ENCODE peak calls at places on chromosome 6, in ten cellular contexts. N, L, T, A, D, E, W, U, G and Q are unnamed samples.

GRCh38 chr6:65000815-65001214 is 706.2 kb downstream of the EYS start:
- DNase-seq in N (no peak), L (no peak), T (no peak), A (no peak), D (no peak), E (no peak), W (no peak), U (no peak), G (no peak), Q (no peak)

GRCh38 chr6:110422444-110422822 is 7.1 kb upstream of the DDO start:
- DNase-seq in N (no peak), L (no peak), T (no peak), A (no peak), D (no peak), E (no peak), W (no peak), U (no peak), G (no peak), Q (no peak)

GRCh38 chr6:31010393-31011060 is at the start of gene MUC22:
- DNase-seq in N (no peak), L (peak), T (no peak), A (no peak), D (no peak), E (no peak), W (no peak), U (no peak), G (peak), Q (no peak)

GRCh38 chr6:157456524-157456829 is 75.5 kb downstream of the ZDHHC14 start:
- DNase-seq in N (no peak), L (no peak), T (no peak), A (no peak), D (no peak), E (no peak), W (no peak), U (no peak), G (no peak), Q (no peak)

GRCh38 chr6:51893356-51893755 is 194.1 kb downstream of the PKHD1 start:
- DNase-seq in N (no peak), L (no peak), T (no peak), A (no peak), D (no peak), E (no peak), W (no peak), U (no peak), G (no peak), Q (no peak)

GRCh38 chr6:21856096-21856825 is 262.7 kb downstream of the SOX4 start:
- DNase-seq in N (no peak), L (peak), T (no peak), A (no peak), D (no peak), E (no peak), W (no peak), U (no peak), G (no peak), Q (no peak)

GRCh38 chr6:166411271-166411670 is 28.5 kb upstream of the MPC1 start:
- DNase-seq in N (no peak), L (no peak), T (no peak), A (no peak), D (no peak), E (no peak), W (no peak), U (no peak), G (no peak), Q (no peak)

GRCh38 chr6:163405412-163406309 is 8.9 kb upstream of the QKI start:
- DNase-seq in N (peak), L (no peak), T (peak), A (no peak), D (no peak), E (peak), W (peak), U (peak), G (peak), Q (peak)

GRCh38 chr6:116268589-116269293 is 11.0 kb downstream of the TSPYL1 start:
- DNase-seq in N (no peak), L (peak), T (no peak), A (no peak), D (peak), E (no peak), W (no peak), U (no peak), G (no peak), Q (no peak)

GRCh38 chr6:19121516-19121915 is 715.7 kb upstream of the ID4 start:
- DNase-seq in N (no peak), L (no peak), T (no peak), A (no peak), D (no peak), E (no peak), W (no peak), U (no peak), G (no peak), Q (no peak)

GRCh38 chr6:90978046-90978445 is 391.2 kb upstream of the MAP3K7 start:
- DNase-seq in N (no peak), L (no peak), T (no peak), A (no peak), D (no peak), E (no peak), W (no peak), U (no peak), G (no peak), Q (no peak)

GRCh38 chr6:159108438-159108985 is 60.7 kb upstream of the FNDC1 start:
- DNase-seq in N (no peak), L (no peak), T (no peak), A (no peak), D (no peak), E (no peak), W (no peak), U (no peak), G (no peak), Q (no peak)
- H3K4me3 ChIP-seq in N (no peak), L (no peak), T (no peak), A (no peak), D (no peak), E (no peak), W (no peak), U (no peak), G (no peak), Q (no peak)

GRCh38 chr6:36492621-36493020 is 49.8 kb downstream of the KCTD20 start:
- DNase-seq in N (no peak), L (no peak), T (no peak), A (no peak), D (no peak), E (no peak), W (no peak), U (no peak), G (no peak), Q (no peak)
- H3K27ac ChIP-seq in N (no peak), L (no peak), T (no peak), A (no peak), D (no peak), E (no peak), W (no peak), U (no peak), G (peak), Q (no peak)

GRCh38 chr6:125749112-125749863 is at the start of gene HEY2:
- DNase-seq in N (peak), L (peak), T (peak), A (peak), D (peak), E (peak), W (peak), U (peak), G (peak), Q (peak)
- TF ChIP-seq POLR2A in N (peak), L (no peak), T (no peak), A (peak), D (no peak), E (no peak), W (peak), U (peak), G (peak), Q (peak)

GRCh38 chr6:89482136-89482535 is 49.2 kb downstream of the ANKRD6 start:
- DNase-seq in N (no peak), L (no peak), T (no peak), A (no peak), D (no peak), E (no peak), W (no peak), U (no peak), G (no peak), Q (no peak)
- H3K4me3 ChIP-seq in N (no peak), L (no peak), T (no peak), A (no peak), D (no peak), E (no peak), W (no peak), U (no peak), G (no peak), Q (no peak)

GRCh38 chr6:161228096-161228495 is 45.8 kb downstream of the AGPAT4 start:
- DNase-seq in N (no peak), L (no peak), T (no peak), A (no peak), D (no peak), E (no peak), W (no peak), U (peak), G (no peak), Q (no peak)
- H3K27ac ChIP-seq in N (peak), L (no peak), T (no peak), A (peak), D (peak), E (no peak), W (no peak), U (peak), G (peak), Q (no peak)

GRCh38 chr6:2221724-2222274 is 23.6 kb downstream of the GMDS start:
- DNase-seq in N (no peak), L (no peak), T (no peak), A (no peak), D (no peak), E (no peak), W (no peak), U (no peak), G (no peak), Q (no peak)
- TF ChIP-seq POLR2A in N (no peak), L (no peak), T (no peak), A (no peak), D (no peak), E (no peak), W (no peak), U (no peak), G (no peak), Q (no peak)

DNA sequence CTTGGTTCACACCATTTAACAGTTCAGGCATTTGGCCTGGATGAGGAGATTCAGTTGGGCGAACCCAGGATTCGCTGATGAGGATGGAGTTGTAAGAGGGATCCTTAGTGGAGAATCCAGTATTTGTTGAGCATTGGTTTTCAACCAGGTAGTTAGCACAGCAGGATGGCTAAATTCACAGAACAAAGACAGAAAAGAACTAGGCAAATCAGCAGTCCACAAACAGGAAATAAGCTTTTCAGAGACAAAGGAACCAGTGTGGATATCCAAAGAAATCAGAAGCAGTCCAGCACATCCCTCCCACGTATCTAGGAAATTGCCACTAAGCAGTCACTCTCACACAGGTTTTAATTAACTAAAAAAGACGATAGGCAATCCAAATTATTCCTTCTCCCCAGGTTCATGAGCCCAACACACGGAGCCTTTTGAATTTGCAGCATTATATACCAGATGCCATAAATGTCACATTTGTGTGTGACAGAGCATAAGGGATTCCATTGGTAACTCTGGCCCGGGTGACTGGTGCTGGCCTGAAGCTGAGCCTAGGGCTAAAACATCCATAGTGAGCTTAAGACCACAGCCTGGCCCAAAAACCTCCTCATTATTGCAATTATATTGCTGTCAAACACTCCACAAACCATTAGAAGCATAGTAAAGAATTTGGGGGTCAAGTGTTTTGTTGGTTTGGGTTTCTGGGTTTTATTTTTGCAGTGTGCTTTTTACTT is 131.5 kb downstream of the SOBP start:
- DNase-seq in N (no peak), L (no peak), T (no peak), A (no peak), D (no peak), E (no peak), W (no peak), U (no peak), G (no peak), Q (no peak)
- H3K4me3 ChIP-seq in N (no peak), L (no peak), T (no peak), A (no peak), D (no peak), E (no peak), W (no peak), U (no peak), G (no peak), Q (no peak)

DNA sequence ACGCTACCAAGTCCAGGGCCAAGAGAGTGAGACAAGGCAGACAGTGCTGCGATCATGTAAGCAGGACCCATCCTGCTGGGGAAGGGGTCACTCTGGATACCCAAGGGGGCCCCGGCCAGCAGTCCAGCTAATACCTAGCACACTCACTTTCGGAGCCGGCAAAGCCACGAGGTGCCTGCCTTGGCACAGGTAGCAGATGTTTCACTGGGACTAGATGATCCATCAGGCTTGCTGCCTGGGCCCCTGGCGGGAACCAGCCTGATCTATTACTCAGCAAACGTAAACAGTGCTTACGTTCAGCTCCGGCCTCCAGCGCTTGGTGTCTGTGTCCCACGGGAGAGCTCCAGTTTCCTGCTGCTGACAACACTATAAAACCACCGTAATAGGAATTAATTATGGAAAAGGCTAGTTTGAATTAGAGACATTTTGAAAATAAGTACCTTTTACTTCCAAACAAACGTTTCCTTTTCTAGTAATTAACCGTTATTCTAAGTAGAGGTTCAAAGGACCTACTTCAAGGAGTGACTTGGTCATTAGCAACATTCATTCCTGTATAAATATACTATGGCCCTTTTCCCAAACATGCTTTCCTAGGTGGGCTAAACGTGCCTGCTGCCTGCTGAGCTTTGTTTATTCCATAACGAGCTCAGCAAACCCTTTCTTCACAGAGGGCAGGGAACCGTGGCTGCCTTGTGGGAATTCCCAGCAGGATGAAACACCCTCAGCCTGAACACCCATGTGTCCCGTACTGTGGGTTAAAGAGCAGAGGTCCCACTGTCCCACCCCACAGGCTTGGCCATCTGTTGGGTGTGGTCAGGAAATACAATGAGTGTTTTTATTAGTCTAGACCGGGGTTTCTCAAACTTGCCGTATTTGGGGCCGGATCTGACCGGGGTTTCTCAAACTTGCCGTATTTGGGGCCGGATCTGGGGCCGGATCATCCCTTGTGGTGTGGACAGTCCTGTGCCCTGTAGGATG is 18.4 kb downstream of the SLC22A23 start:
- DNase-seq in N (peak), L (peak), T (no peak), A (no peak), D (no peak), E (no peak), W (no peak), U (no peak), G (no peak), Q (no peak)
- H3K27ac ChIP-seq in N (peak), L (peak), T (no peak), A (no peak), D (no peak), E (no peak), W (no peak), U (no peak), G (no peak), Q (no peak)

DNA sequence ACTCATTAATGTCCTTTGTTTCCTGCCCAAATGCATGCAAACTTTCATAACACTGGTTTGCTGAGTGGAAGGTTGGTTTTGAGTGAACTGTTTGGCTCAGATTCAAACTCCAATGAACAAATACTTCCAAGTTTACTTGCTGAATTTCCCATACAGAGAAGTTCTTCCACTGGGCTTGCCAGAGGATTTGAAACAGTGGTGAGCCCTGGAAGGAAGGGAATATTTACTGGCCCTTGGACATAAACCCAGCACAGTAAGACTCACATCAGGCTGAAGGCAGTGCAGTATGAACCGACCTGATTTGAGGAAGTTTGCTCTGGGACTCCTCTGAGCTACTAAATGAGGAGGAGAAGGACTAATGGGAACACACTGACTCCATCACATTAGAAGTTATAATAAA is 3.8 kb downstream of the TRAF3IP2 start:
- DNase-seq in N (peak), L (peak), T (peak), A (no peak), D (no peak), E (no peak), W (no peak), U (peak), G (peak), Q (peak)
- TF ChIP-seq POLR2A in N (no peak), L (no peak), T (peak), A (no peak), D (no peak), E (no peak), W (no peak), U (peak), G (no peak), Q (peak)

GRCh38 chr6:42502990-42503389 is 51.3 kb upstream of the TRERF1 start:
- DNase-seq in N (no peak), L (no peak), T (no peak), A (no peak), D (no peak), E (no peak), W (no peak), U (no peak), G (no peak), Q (no peak)

GRCh38 chr6:42503894-42504293 is 52.2 kb upstream of the TRERF1 start:
- DNase-seq in N (no peak), L (no peak), T (no peak), A (no peak), D (no peak), E (no peak), W (no peak), U (no peak), G (no peak), Q (no peak)

GRCh38 chr6:42498473-42499128 is 46.9 kb upstream of the TRERF1 start:
- DNase-seq in N (no peak), L (no peak), T (no peak), A (no peak), D (no peak), E (no peak), W (no peak), U (no peak), G (no peak), Q (peak)

GRCh38 chr6:42505377-42505702 is 53.6 kb upstream of the TRERF1 start:
- DNase-seq in N (no peak), L (peak), T (no peak), A (no peak), D (no peak), E (no peak), W (no peak), U (no peak), G (no peak), Q (no peak)

DNA sequence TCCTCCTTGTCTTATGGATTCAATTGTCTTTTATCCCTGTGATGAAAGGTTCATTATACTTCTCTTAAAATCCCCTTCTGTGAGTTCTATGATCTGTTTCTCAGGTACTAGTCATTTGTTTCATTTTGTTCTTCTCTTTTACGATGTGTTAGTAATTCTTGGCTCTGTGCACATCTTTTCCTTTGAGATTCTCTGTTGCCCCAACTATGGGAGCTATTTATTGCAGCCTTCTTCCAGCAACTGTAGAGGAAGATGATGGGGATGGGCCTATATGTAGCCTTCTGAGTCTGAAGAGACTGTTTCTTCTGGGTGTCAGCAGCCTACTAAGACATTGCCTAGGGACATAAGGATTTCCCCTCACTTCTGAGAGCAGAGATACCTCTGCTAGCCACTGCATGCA is 50.4 kb upstream of the TRERF1 start:
- DNase-seq in N (no peak), L (no peak), T (no peak), A (no peak), D (no peak), E (no peak), W (no peak), U (no peak), G (no peak), Q (no peak)
- H3K4me3 ChIP-seq in N (no peak), L (no peak), T (no peak), A (no peak), D (no peak), E (no peak), W (no peak), U (no peak), G (no peak), Q (no peak)